ENCODE peak calls at places on chromosomes 4 and X, in six cellular contexts. K is PC-3, U is tibial nerve, I is AG04450, V is lower lobe of right lung, C is fibroblast of lung. L is an unnamed sample.

GRCh38 chr4:151014521-151015457 is at the start of gene LRBA:
- DNase-seq in U (peak; percentile 49), V (peak; percentile 87), C (peak; percentile 39), K (peak; percentile 80), I (no peak), L (peak; percentile 78)

GRCh38 chr4:73721901-73722300 is 18.5 kb upstream of the CXCL8 start:
- DNase-seq in V (no peak), I (no peak), U (no peak), C (no peak), K (peak; percentile 94), L (no peak)

GRCh38 chrX:46713672-46714487 is 45.0 kb downstream of the SLC9A7 start:
- DNase-seq in K (no peak), C (no peak), U (no peak), V (no peak), I (peak; percentile 6), L (no peak)

GRCh38 chr4:47717173-47717572 is 120.7 kb downstream of the CORIN start:
- DNase-seq in I (no peak), C (no peak), U (no peak), V (no peak), K (no peak), L (no peak)

GRCh38 chrX:10509397-10509796 is 111.0 kb downstream of the MID1 start:
- DNase-seq in K (no peak), I (no peak), C (no peak), U (no peak), V (no peak), L (no peak)

GRCh38 chr4:118086334-118086733 is 52.0 kb downstream of the NDST3 start:
- DNase-seq in U (no peak), C (peak; percentile 42), V (no peak), K (peak; percentile 41), I (no peak), L (no peak)

GRCh38 chr4:132564920-132565319 is 584.2 kb upstream of the PCDH10 start:
- DNase-seq in I (no peak), V (no peak), U (no peak), C (no peak), K (peak; percentile 24), L (no peak)

GRCh38 chr4:185726931-185727330 is 85.1 kb downstream of the SORBS2 start:
- DNase-seq in U (no peak), I (no peak), V (no peak), C (peak; percentile 22), K (no peak), L (no peak)

GRCh38 chrX:40103565-40104323 is 6.0 kb upstream of the BCOR start:
- DNase-seq in K (no peak), U (no peak), I (no peak), C (no peak), V (no peak), L (no peak)

GRCh38 chr4:136706942-136707341 is 825.4 kb downstream of the PCDH18 start:
- DNase-seq in I (no peak), K (no peak), U (no peak), C (no peak), V (no peak), L (no peak)

GRCh38 chrX:119512145-119512800 is 44.0 kb downstream of the SLC25A5 start:
- DNase-seq in V (peak; percentile 65), C (peak; percentile 69), U (no peak), K (peak; percentile 85), I (peak; percentile 18), L (no peak)

GRCh38 chrX:10496345-10496965 is 123.9 kb downstream of the MID1 start:
- DNase-seq in U (no peak), I (peak; percentile 66), C (peak; percentile 87), K (no peak), V (no peak), L (no peak)

GRCh38 chr4:4859010-4859798 is at the start of gene MSX1:
- DNase-seq in I (peak; percentile 18), U (peak; percentile 74), C (peak; percentile 69), K (peak; percentile 75), V (peak; percentile 87), L (no peak)

GRCh38 chr4:143381171-143382118 is 44.8 kb downstream of the GAB1 start:
- DNase-seq in U (peak; percentile 73), I (peak; percentile 49), C (peak; percentile 88), K (peak; percentile 88), V (peak; percentile 63), L (no peak)

GRCh38 chrX:11965436-11965835 is 172.8 kb upstream of the FRMPD4 start:
- DNase-seq in V (no peak), U (no peak), C (no peak), I (no peak), K (no peak), L (no peak)

GRCh38 chr4:57037982-57038604 is 59.4 kb downstream of the POLR2B start:
- DNase-seq in K (peak; percentile 80), I (no peak), V (peak; percentile 70), C (peak; percentile 53), U (peak; percentile 45), L (no peak)

GRCh38 chr4:77219266-77219665 is 62.3 kb downstream of the CCNG2 start:
- DNase-seq in V (no peak), C (no peak), U (no peak), K (no peak), I (no peak), L (no peak)

GRCh38 chrX:120485562-120486520 is 16.7 kb upstream of the LAMP2 start:
- DNase-seq in C (peak; percentile 90), I (peak; percentile 32), K (peak; percentile 86), V (peak; percentile 69), U (peak; percentile 66), L (peak; percentile 12)

GRCh38 chr4:6986781-6987565 is 56.2 kb upstream of the TADA2B start:
- DNase-seq in U (peak; percentile 92), V (peak; percentile 96), C (peak; percentile 93), I (peak; percentile 66), K (peak; percentile 86), L (peak; percentile 92)

GRCh38 chr4:143728171-143728570 is 27.7 kb upstream of the FREM3 start:
- DNase-seq in C (peak; percentile 9), U (no peak), K (no peak), I (no peak), V (no peak), L (no peak)

GRCh38 chrX:72025236-72025770 is 106.4 kb downstream of the RTL5 start:
- DNase-seq in I (no peak), U (no peak), K (no peak), C (no peak), V (no peak), L (no peak)

GRCh38 chr4:40953253-40954118 is 203.7 kb downstream of the NSUN7 start:
- DNase-seq in U (no peak), K (no peak), C (peak; percentile 26), I (no peak), V (no peak), L (no peak)

GRCh38 chrX:70134116-70134477 is 850 bp downstream of the IGBP1 start:
- DNase-seq in V (no peak), K (peak; percentile 32), C (peak; percentile 34), U (no peak), I (no peak), L (no peak)

GRCh38 chr4:145177511-145177905 is 2.9 kb downstream of the OTUD4 start:
- DNase-seq in C (peak; percentile 40), V (no peak), K (peak; percentile 13), I (no peak), U (no peak), L (no peak)

GRCh38 chr4:180060159-180060889 is 2182.9 kb upstream of the TENM3 start:
- DNase-seq in I (no peak), C (peak; percentile 70), V (no peak), U (no peak), K (peak; percentile 9), L (no peak)

GRCh38 chr4:151434183-151434860 is 25.3 kb downstream of the FHIP1A start:
- DNase-seq in U (no peak), V (no peak), K (peak; percentile 71), I (no peak), C (no peak), L (no peak)

GRCh38 chr4:35986537-35986936 is 257.8 kb downstream of the ARAP2 start:
- DNase-seq in C (no peak), V (no peak), K (no peak), I (no peak), U (no peak), L (no peak)

GRCh38 chr4:25654031-25654970 is 1.4 kb upstream of the SLC34A2 start:
- DNase-seq in V (peak; percentile 66), K (no peak), U (no peak), C (no peak), I (no peak), L (no peak)

GRCh38 chr4:81290818-81291217 is 75.8 kb upstream of the PRKG2 start:
- DNase-seq in I (no peak), C (no peak), V (no peak), K (no peak), U (no peak), L (no peak)

DNA sequence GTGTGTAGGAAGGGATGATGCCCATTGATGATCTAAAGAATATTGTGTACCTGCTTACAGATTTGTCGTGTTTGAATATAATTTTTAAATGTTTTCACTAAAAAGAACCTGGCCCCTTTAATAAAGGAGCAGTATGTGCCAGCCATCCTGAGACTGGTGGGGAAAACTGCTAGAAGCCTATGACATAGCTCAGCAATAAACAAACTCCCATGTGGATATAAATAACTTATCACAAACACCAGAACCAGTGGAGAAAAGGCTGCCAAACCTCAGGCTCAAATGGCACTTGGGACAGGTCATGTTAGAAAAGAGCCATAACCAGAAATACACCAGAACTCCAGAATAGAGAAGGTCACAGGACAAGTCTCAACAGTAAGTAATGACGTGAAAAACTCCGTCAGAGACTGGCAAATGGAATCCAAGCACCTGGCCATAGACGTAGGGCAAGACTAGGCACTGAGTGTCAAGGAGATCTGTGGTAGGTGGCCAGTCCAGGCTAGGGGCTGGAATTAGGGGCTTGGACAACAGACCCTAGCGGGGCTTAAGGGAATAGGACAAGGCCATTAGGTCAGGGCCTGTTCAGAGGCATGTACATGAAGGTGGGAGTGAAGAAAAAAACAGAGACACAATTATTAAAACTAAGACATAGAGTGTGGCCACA is 11.7 kb upstream of the QRFPR start:
- DNase-seq in K (no peak), C (no peak), V (no peak), I (no peak), U (no peak), L (no peak)
- H3K27ac ChIP-seq in K (no peak overlapping the region), C (no peak overlapping the region), V (no peak overlapping the region), I (no peak overlapping the region), U (no peak overlapping the region), L (no peak overlapping the region)

GRCh38 chr4:127782275-127783025 is at the start of gene HSPA4L:
- DNase-seq in U (peak; percentile 25), K (peak; percentile 50), C (peak; percentile 65), V (peak; percentile 71), I (no peak), L (no peak)
- TF ChIP-seq CTCF in U (peak; percentile 14), K (no peak), C (peak; percentile 14), V (peak; percentile 55), I (peak; percentile 31), L (no peak)

DNA sequence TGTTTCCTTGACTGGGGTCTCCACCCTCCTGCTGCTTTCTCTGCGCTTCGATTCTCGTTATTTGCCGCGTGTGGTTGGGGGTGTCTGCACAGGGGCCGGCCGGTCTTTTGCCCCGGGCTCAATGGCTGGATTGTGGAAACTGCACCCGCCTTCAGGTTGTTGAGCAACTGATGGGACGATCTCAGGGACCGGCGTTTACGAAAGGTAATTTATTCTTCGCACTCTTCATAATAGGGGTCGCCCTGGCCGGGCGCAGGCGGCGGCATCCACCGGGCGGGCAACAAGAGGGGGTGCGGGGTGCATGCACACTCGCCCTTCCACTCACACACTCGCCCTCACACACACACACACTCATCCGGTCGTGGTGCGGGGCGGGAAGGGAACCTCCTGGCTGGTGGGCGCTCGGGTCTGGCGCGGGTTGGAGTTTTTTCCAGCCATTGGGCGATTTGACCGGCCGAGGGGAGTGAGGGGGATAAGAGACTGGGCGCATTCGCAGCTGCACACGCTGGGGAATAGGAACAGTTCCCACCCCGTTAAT is 1.5 kb downstream of the ADGRL3 start:
- DNase-seq in C (peak; percentile 11), I (no peak), K (no peak), U (no peak), V (peak; percentile 32), L (no peak)
- H3K27me3 ChIP-seq in C (peaks cover 14% of the 10 kb centered on the region), I (peaks cover 38% of the 10 kb centered on the region), K (peaks cover 20% of the 10 kb centered on the region), U (peaks cover 27% of the 10 kb centered on the region), V (peaks cover 39% of the 10 kb centered on the region), L (peaks cover 43% of the 10 kb centered on the region)

GRCh38 chr4:54001558-54002365 is 62.6 kb downstream of the CHIC2 start:
- DNase-seq in U (no peak), K (no peak), I (no peak), V (no peak), C (no peak), L (no peak)
- H3K27ac ChIP-seq in U (no peak overlapping the region), K (no peak overlapping the region), I (no peak overlapping the region), V (no peak overlapping the region), C (no peak overlapping the region), L (no peak overlapping the region)